ENCODE peak calls at places on chromosomes 7 and 10, in six cellular contexts. N, T, K, S, L and H are unnamed samples.

GRCh38 chr7:38177621-38178003 is 433 bp upstream of the STARD3NL start:
- DNase-seq in N (no peak), T (no peak), K (no peak), S (no peak), L (no peak), H (no peak)

GRCh38 chr7:66013938-66014337 is 31.9 kb upstream of the GUSB start:
- DNase-seq in N (peak; percentile 54), T (peak; percentile 45), K (peak; percentile 33), S (peak; percentile 29), L (no peak), H (no peak)

GRCh38 chr10:132677905-132678298 is 108.0 kb downstream of the NKX6-2 start:
- DNase-seq in N (no peak), T (no peak), K (no peak), S (no peak), L (peak; percentile 45), H (no peak)

GRCh38 chr7:1915326-1915725 is 245.2 kb downstream of the ELFN1 start:
- DNase-seq in N (no peak), T (no peak), K (no peak), S (no peak), L (peak; percentile 78), H (no peak)

GRCh38 chr7:135757719-135758411 is 9.3 kb upstream of the FAM180A start:
- DNase-seq in N (no peak), T (no peak), K (no peak), S (peak; percentile 36), L (no peak), H (no peak)

GRCh38 chr10:122189185-122189584 is 81.9 kb upstream of the BTBD16 start:
- DNase-seq in N (no peak), T (no peak), K (no peak), S (no peak), L (no peak), H (no peak)

GRCh38 chr10:209357-209756 is 74.1 kb downstream of the ZMYND11 start:
- DNase-seq in N (no peak), T (no peak), K (no peak), S (no peak), L (no peak), H (no peak)

GRCh38 chr10:109207361-109207760 is 716.0 kb downstream of the XPNPEP1 start:
- DNase-seq in N (no peak), T (peak; percentile 83), K (no peak), S (no peak), L (no peak), H (no peak)

GRCh38 chr10:5892007-5892406 is 2.0 kb downstream of the FBH1 start:
- DNase-seq in N (no peak), T (no peak), K (no peak), S (no peak), L (no peak), H (no peak)

GRCh38 chr10:110151871-110152270 is 55.5 kb upstream of the MXI1 start:
- DNase-seq in N (no peak), T (no peak), K (no peak), S (no peak), L (no peak), H (no peak)

GRCh38 chr7:104156842-104157277 is 51.0 kb downstream of the ORC5 start:
- DNase-seq in N (no peak), T (peak; percentile 48), K (no peak), S (no peak), L (no peak), H (no peak)

GRCh38 chr10:29517352-29517923 is 117.3 kb downstream of the SVIL start:
- DNase-seq in N (no peak), T (peak; percentile 17), K (peak; percentile 32), S (no peak), L (no peak), H (no peak)

GRCh38 chr10:74418285-74418872 is 267.4 kb downstream of the ADK start:
- DNase-seq in N (no peak), T (peak; percentile 26), K (no peak), S (no peak), L (no peak), H (no peak)

GRCh38 chr10:117967149-117967548 is 79.6 kb downstream of the RAB11FIP2 start:
- DNase-seq in N (no peak), T (no peak), K (no peak), S (no peak), L (no peak), H (no peak)

GRCh38 chr7:99742737-99743394 is 7.9 kb upstream of the CYP3A7 start:
- DNase-seq in N (no peak), T (peak; percentile 17), K (no peak), S (no peak), L (no peak), H (no peak)